ENCODE peak calls at places on chromosomes 16 and 17, in eight cellular contexts. One of them, this sample, is unnamed.

GRCh38 chr16:66604376-66605176 is at the start of gene CMTM3:
- DNase-seq in fibroblast of lung: peak; percentile 54
- DNase-seq in AG04449: no peak
- DNase-seq in lower leg skin: peak; percentile 95
- DNase-seq in cardiac fibroblast: peak; percentile 68
- DNase-seq in PC-3: peak; percentile 40
- DNase-seq in heart right ventricle: peak; percentile 76
- DNase-seq in tibial nerve: peak; percentile 64
- DNase-seq in this sample: peak; percentile 72

GRCh38 chr17:38750312-38751121 is 2.0 kb upstream of the PSMB3 start:
- DNase-seq in tibial nerve: no peak
- DNase-seq in heart right ventricle: no peak
- DNase-seq in AG04449: no peak
- DNase-seq in cardiac fibroblast: no peak
- DNase-seq in PC-3: peak; percentile 41
- DNase-seq in fibroblast of lung: no peak
- DNase-seq in lower leg skin: no peak
- DNase-seq in this sample: no peak

GRCh38 chr16:85523602-85524364 is 89.3 kb upstream of the GSE1 start:
- DNase-seq in AG04449: no peak
- DNase-seq in cardiac fibroblast: peak; percentile 12
- DNase-seq in fibroblast of lung: peak; percentile 46
- DNase-seq in heart right ventricle: peak; percentile 72
- DNase-seq in lower leg skin: no peak
- DNase-seq in PC-3: no peak
- DNase-seq in tibial nerve: no peak
- DNase-seq in this sample: peak; percentile 85

GRCh38 chr17:48044851-48045250 is 3.3 kb upstream of the NFE2L1 start:
- DNase-seq in heart right ventricle: no peak
- DNase-seq in AG04449: no peak
- DNase-seq in PC-3: no peak
- DNase-seq in fibroblast of lung: no peak
- DNase-seq in tibial nerve: no peak
- DNase-seq in cardiac fibroblast: no peak
- DNase-seq in lower leg skin: no peak
- DNase-seq in this sample: no peak

GRCh38 chr16:9256196-9256595 is 164.8 kb downstream of the HAPSTR1 start:
- DNase-seq in lower leg skin: no peak
- DNase-seq in AG04449: no peak
- DNase-seq in heart right ventricle: peak; percentile 17
- DNase-seq in fibroblast of lung: no peak
- DNase-seq in PC-3: peak; percentile 39
- DNase-seq in cardiac fibroblast: no peak
- DNase-seq in tibial nerve: no peak
- DNase-seq in this sample: peak; percentile 1

GRCh38 chr16:65829076-65829475 is 537.4 kb upstream of the CDH5 start:
- DNase-seq in heart right ventricle: no peak
- DNase-seq in PC-3: no peak
- DNase-seq in lower leg skin: no peak
- DNase-seq in tibial nerve: no peak
- DNase-seq in cardiac fibroblast: no peak
- DNase-seq in fibroblast of lung: no peak
- DNase-seq in AG04449: no peak
- DNase-seq in this sample: no peak

GRCh38 chr16:49524578-49525315 is 151.1 kb downstream of the C16orf78 start:
- DNase-seq in lower leg skin: no peak
- DNase-seq in tibial nerve: no peak
- DNase-seq in fibroblast of lung: no peak
- DNase-seq in cardiac fibroblast: no peak
- DNase-seq in AG04449: no peak
- DNase-seq in heart right ventricle: no peak
- DNase-seq in PC-3: no peak
- DNase-seq in this sample: no peak

GRCh38 chr17:79645022-79645776 is 34.3 kb upstream of the RBFOX3 start:
- DNase-seq in cardiac fibroblast: no peak
- DNase-seq in PC-3: no peak
- DNase-seq in AG04449: no peak
- DNase-seq in tibial nerve: no peak
- DNase-seq in fibroblast of lung: no peak
- DNase-seq in lower leg skin: peak; percentile 46
- DNase-seq in heart right ventricle: no peak
- DNase-seq in this sample: no peak

GRCh38 chr17:77462101-77462500 is 321.3 kb downstream of the SEC14L1 start:
- DNase-seq in cardiac fibroblast: no peak
- DNase-seq in PC-3: no peak
- DNase-seq in tibial nerve: no peak
- DNase-seq in lower leg skin: no peak
- DNase-seq in heart right ventricle: no peak
- DNase-seq in fibroblast of lung: no peak
- DNase-seq in AG04449: no peak
- DNase-seq in this sample: no peak

GRCh38 chr17:77460514-77461046 is 319.8 kb downstream of the SEC14L1 start:
- DNase-seq in tibial nerve: no peak
- DNase-seq in PC-3: no peak
- DNase-seq in heart right ventricle: no peak
- DNase-seq in fibroblast of lung: no peak
- DNase-seq in lower leg skin: no peak
- DNase-seq in cardiac fibroblast: no peak
- DNase-seq in AG04449: no peak
- DNase-seq in this sample: no peak

GRCh38 chr17:77462553-77463497 is 322.1 kb downstream of the SEC14L1 start:
- DNase-seq in fibroblast of lung: no peak
- DNase-seq in tibial nerve: no peak
- DNase-seq in PC-3: no peak
- DNase-seq in cardiac fibroblast: no peak
- DNase-seq in heart right ventricle: no peak
- DNase-seq in AG04449: no peak
- DNase-seq in lower leg skin: no peak
- DNase-seq in this sample: no peak

GRCh38 chr17:77459018-77459755 is 318.4 kb downstream of the SEC14L1 start:
- DNase-seq in heart right ventricle: no peak
- DNase-seq in lower leg skin: no peak
- DNase-seq in PC-3: no peak
- DNase-seq in AG04449: no peak
- DNase-seq in fibroblast of lung: no peak
- DNase-seq in cardiac fibroblast: no peak
- DNase-seq in tibial nerve: no peak
- DNase-seq in this sample: no peak

DNA sequence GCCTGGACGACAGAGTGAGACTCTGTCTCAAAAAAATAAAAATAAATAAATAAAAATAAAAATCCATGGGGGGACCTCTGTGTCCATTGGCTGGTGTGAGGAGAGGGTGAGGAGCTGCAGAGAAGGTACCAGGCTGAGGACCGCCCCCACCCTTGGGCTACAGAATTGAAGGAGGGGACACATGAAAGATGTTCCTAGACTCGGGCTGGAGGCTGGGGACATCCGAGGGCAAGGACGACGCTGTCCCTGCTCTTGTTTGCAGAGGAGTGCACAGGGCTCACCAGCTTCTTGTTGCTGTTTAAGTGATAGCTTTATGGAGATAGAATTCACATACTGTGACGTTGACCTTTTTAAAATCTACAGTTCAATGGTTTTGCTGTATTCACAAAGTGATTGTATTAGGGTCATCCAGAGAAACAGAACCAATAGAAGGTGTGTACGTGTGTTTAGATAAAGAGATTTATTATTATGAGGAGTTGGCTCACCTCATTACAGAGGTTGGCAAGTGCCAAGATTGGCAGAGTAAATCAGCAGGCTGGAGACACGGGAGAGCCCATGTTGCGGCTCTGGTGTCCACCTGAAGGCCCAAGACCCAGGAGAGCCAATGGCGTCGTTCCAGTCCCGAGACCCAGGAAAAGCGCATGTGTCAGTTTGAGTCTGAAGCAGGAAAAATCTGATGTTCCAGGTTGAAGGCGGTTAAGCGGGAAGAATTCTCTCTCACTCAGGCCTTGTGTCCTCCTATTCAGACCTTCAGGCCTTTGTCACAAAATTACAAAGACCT is 320.7 kb downstream of the SEC14L1 start:
- DNase-seq in PC-3: no peak
- DNase-seq in cardiac fibroblast: no peak
- DNase-seq in lower leg skin: no peak
- DNase-seq in tibial nerve: no peak
- DNase-seq in fibroblast of lung: no peak
- DNase-seq in heart right ventricle: no peak
- DNase-seq in AG04449: no peak
- DNase-seq in this sample: no peak
- H3K4me3 ChIP-seq in PC-3: no peak overlapping the region
- H3K4me3 ChIP-seq in cardiac fibroblast: no peak overlapping the region
- H3K4me3 ChIP-seq in lower leg skin: no peak overlapping the region
- H3K4me3 ChIP-seq in tibial nerve: no peak overlapping the region
- H3K4me3 ChIP-seq in fibroblast of lung: no peak overlapping the region
- H3K4me3 ChIP-seq in heart right ventricle: no peak overlapping the region
- H3K4me3 ChIP-seq in AG04449: no peak overlapping the region
- H3K4me3 ChIP-seq in this sample: no peak overlapping the region

GRCh38 chr17:74923538-74924249 is 379 bp upstream of the OTOP2 start:
- DNase-seq in lower leg skin: peak; percentile 92
- DNase-seq in AG04449: no peak
- DNase-seq in cardiac fibroblast: peak; percentile 48
- DNase-seq in PC-3: peak; percentile 80
- DNase-seq in heart right ventricle: peak; percentile 78
- DNase-seq in tibial nerve: peak; percentile 48
- DNase-seq in fibroblast of lung: peak; percentile 16
- DNase-seq in this sample: peak; percentile 39

GRCh38 chr17:74922172-74922571 is 883 bp downstream of the USH1G start:
- DNase-seq in tibial nerve: no peak
- DNase-seq in PC-3: no peak
- DNase-seq in cardiac fibroblast: no peak
- DNase-seq in fibroblast of lung: no peak
- DNase-seq in heart right ventricle: no peak
- DNase-seq in AG04449: no peak
- DNase-seq in lower leg skin: no peak
- DNase-seq in this sample: no peak

GRCh38 chr17:74925242-74925641 is 1.2 kb downstream of the OTOP2 start:
- DNase-seq in PC-3: no peak
- DNase-seq in AG04449: no peak
- DNase-seq in lower leg skin: no peak
- DNase-seq in fibroblast of lung: no peak
- DNase-seq in cardiac fibroblast: no peak
- DNase-seq in tibial nerve: no peak
- DNase-seq in heart right ventricle: no peak
- DNase-seq in this sample: no peak

GRCh38 chr17:74922694-74923537 is at the start of gene USH1G:
- DNase-seq in AG04449: no peak
- DNase-seq in PC-3: peak; percentile 11
- DNase-seq in lower leg skin: no peak
- DNase-seq in fibroblast of lung: no peak
- DNase-seq in cardiac fibroblast: no peak
- DNase-seq in tibial nerve: no peak
- DNase-seq in heart right ventricle: no peak
- DNase-seq in this sample: no peak

GRCh38 chr17:74924250-74924948 is at the start of gene OTOP2:
- DNase-seq in lower leg skin: no peak
- DNase-seq in cardiac fibroblast: no peak
- DNase-seq in PC-3: no peak
- DNase-seq in heart right ventricle: peak; percentile 39
- DNase-seq in fibroblast of lung: no peak
- DNase-seq in tibial nerve: peak; percentile 9
- DNase-seq in AG04449: no peak
- DNase-seq in this sample: no peak
- H3K4me3 ChIP-seq in lower leg skin: peak within 1 kb of the TSS; percentile 13
- H3K4me3 ChIP-seq in cardiac fibroblast: no peak within 1 kb of the TSS
- H3K4me3 ChIP-seq in PC-3: peak within 1 kb of the TSS; percentile 63
- H3K4me3 ChIP-seq in heart right ventricle: peak within 1 kb of the TSS; percentile 31
- H3K4me3 ChIP-seq in fibroblast of lung: no peak within 1 kb of the TSS
- H3K4me3 ChIP-seq in tibial nerve: peak within 1 kb of the TSS; percentile 45
- H3K4me3 ChIP-seq in AG04449: no peak within 1 kb of the TSS
- H3K4me3 ChIP-seq in this sample: no peak within 1 kb of the TSS

GRCh38 chr16:14015017-14015416 is 56.1 kb upstream of the MRTFB start:
- DNase-seq in cardiac fibroblast: no peak
- DNase-seq in tibial nerve: no peak
- DNase-seq in AG04449: no peak
- DNase-seq in PC-3: no peak
- DNase-seq in heart right ventricle: no peak
- DNase-seq in lower leg skin: peak; percentile 28
- DNase-seq in fibroblast of lung: no peak
- DNase-seq in this sample: peak; percentile 38

GRCh38 chr16:14013145-14013570 is 58.0 kb upstream of the MRTFB start:
- DNase-seq in heart right ventricle: no peak
- DNase-seq in fibroblast of lung: no peak
- DNase-seq in tibial nerve: no peak
- DNase-seq in cardiac fibroblast: no peak
- DNase-seq in lower leg skin: peak; percentile 73
- DNase-seq in PC-3: no peak
- DNase-seq in AG04449: no peak
- DNase-seq in this sample: no peak

GRCh38 chr16:14014284-14014625 is 56.9 kb upstream of the MRTFB start:
- DNase-seq in AG04449: no peak
- DNase-seq in cardiac fibroblast: no peak
- DNase-seq in fibroblast of lung: no peak
- DNase-seq in tibial nerve: no peak
- DNase-seq in heart right ventricle: no peak
- DNase-seq in lower leg skin: peak; percentile 80
- DNase-seq in PC-3: no peak
- DNase-seq in this sample: no peak

GRCh38 chr16:14015461-14015860 is 55.7 kb upstream of the MRTFB start:
- DNase-seq in lower leg skin: peak; percentile 74
- DNase-seq in heart right ventricle: no peak
- DNase-seq in AG04449: no peak
- DNase-seq in PC-3: no peak
- DNase-seq in cardiac fibroblast: no peak
- DNase-seq in tibial nerve: no peak
- DNase-seq in fibroblast of lung: no peak
- DNase-seq in this sample: no peak

DNA sequence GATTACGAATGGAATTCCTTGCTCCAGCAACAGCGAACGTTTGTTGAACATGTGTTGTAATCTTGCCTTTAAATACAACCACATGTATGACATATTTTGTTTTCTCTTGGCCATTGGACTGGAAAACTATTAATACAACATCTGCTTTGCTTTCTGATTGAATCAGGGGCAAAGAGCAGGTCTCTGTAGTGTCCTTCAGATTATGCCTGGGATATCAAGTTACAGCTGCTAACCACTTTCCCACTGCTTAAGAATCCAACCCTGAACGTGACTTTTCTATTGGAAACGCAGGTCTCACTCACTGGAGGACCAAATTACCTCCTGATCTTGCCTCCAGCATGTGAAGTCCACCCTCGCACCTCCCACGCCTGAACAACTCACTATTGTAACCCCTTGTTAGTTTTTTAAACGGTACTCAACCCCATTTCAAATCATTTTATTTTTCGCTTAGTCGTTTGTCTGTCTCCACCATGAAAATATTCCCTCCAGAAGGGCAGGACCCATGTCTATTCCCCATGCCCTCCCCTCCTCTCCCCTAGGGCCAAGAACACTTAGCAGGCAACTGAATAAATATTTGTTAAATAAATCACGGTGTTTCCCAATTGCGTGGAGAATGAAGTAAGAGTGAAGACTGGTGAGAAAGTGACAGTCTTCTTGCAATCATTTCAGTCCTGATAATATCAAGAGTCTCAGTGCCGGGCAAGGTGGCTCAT is 57.4 kb upstream of the MRTFB start:
- DNase-seq in fibroblast of lung: peak; percentile 84
- DNase-seq in tibial nerve: peak; percentile 70
- DNase-seq in PC-3: peak; percentile 62
- DNase-seq in AG04449: peak; percentile 67
- DNase-seq in cardiac fibroblast: peak; percentile 87
- DNase-seq in lower leg skin: peak; percentile 76
- DNase-seq in heart right ventricle: no peak
- DNase-seq in this sample: peak; percentile 95
- H3K4me3 ChIP-seq in fibroblast of lung: no peak overlapping the region
- H3K4me3 ChIP-seq in tibial nerve: peak overlapping the region; percentile 10
- H3K4me3 ChIP-seq in PC-3: no peak overlapping the region
- H3K4me3 ChIP-seq in AG04449: no peak overlapping the region
- H3K4me3 ChIP-seq in cardiac fibroblast: no peak overlapping the region
- H3K4me3 ChIP-seq in lower leg skin: no peak overlapping the region
- H3K4me3 ChIP-seq in heart right ventricle: no peak overlapping the region
- H3K4me3 ChIP-seq in this sample: no peak overlapping the region

DNA sequence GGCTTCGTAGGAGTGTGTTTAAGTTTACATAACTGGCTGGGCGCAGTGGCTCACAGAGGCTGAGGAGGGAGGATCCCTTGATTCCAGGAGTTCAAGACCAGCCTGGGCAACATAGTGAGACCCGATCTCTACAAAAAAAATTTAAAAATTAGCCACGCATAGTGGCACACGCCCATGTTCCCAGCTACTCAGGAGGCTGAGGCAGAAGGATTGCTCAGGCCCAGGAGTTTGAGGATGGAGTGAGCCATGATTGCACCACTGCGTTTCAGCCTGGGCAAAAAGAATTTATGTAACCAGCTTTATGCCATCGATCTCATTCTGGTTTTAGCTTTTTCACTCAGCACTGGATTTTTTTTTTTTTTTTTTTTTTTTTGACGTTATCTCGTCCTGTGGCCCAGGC is 9.1 kb upstream of the CD300E start:
- DNase-seq in cardiac fibroblast: no peak
- DNase-seq in fibroblast of lung: no peak
- DNase-seq in AG04449: no peak
- DNase-seq in PC-3: no peak
- DNase-seq in tibial nerve: no peak
- DNase-seq in lower leg skin: no peak
- DNase-seq in heart right ventricle: no peak
- DNase-seq in this sample: no peak
- H3K4me3 ChIP-seq in cardiac fibroblast: no peak overlapping the region
- H3K4me3 ChIP-seq in fibroblast of lung: no peak overlapping the region
- H3K4me3 ChIP-seq in AG04449: no peak overlapping the region
- H3K4me3 ChIP-seq in PC-3: no peak overlapping the region
- H3K4me3 ChIP-seq in tibial nerve: no peak overlapping the region
- H3K4me3 ChIP-seq in lower leg skin: no peak overlapping the region
- H3K4me3 ChIP-seq in heart right ventricle: no peak overlapping the region
- H3K4me3 ChIP-seq in this sample: no peak overlapping the region

This sample was measured in choroid plexus epithelial cell.